ENCODE peak calls at places on chromosome 1, in six cellular contexts. H, G, C, J, N and E are unnamed samples.

GRCh38 chr1:66436378-66437135 is 97.4 kb upstream of the SGIP1 start:
- DNase-seq in H (peak), G (no peak), C (no peak), J (no peak), N (no peak), E (no peak)

GRCh38 chr1:78619446-78619802 is 824 bp upstream of the IFI44L start:
- DNase-seq in H (no peak), G (no peak), C (no peak), J (peak), N (no peak), E (no peak)

GRCh38 chr1:152940614-152941013 is 6.4 kb upstream of the SPRR5 start:
- DNase-seq in H (no peak), G (no peak), C (no peak), J (no peak), N (no peak), E (no peak)

GRCh38 chr1:24862775-24863483 is 67.1 kb downstream of the RUNX3 start:
- DNase-seq in H (no peak), G (no peak), C (no peak), J (no peak), N (no peak), E (no peak)

GRCh38 chr1:7572654-7573152 is 198.4 kb upstream of the VAMP3 start:
- DNase-seq in H (no peak), G (no peak), C (no peak), J (no peak), N (no peak), E (no peak)

GRCh38 chr1:33420870-33421775 is 9.8 kb downstream of the PHC2 start:
- DNase-seq in H (no peak), G (no peak), C (no peak), J (no peak), N (no peak), E (no peak)

GRCh38 chr1:47191940-47192457 is 2.2 kb upstream of the PDZK1IP1 start:
- DNase-seq in H (no peak), G (no peak), C (no peak), J (no peak), N (no peak), E (no peak)

GRCh38 chr1:94522304-94522703 is 19.3 kb downstream of the F3 start:
- DNase-seq in H (no peak), G (peak), C (no peak), J (no peak), N (no peak), E (peak)

GRCh38 chr1:21311016-21311415 is 20.8 kb upstream of the ECE1 start:
- DNase-seq in H (no peak), G (no peak), C (peak), J (peak), N (no peak), E (no peak)

GRCh38 chr1:50265790-50266314 is 157.1 kb downstream of the ELAVL4 start:
- DNase-seq in H (no peak), G (no peak), C (no peak), J (no peak), N (no peak), E (no peak)

GRCh38 chr1:59204001-59204400 is 92.9 kb upstream of the FGGY start:
- DNase-seq in H (no peak), G (no peak), C (no peak), J (peak), N (peak), E (no peak)

GRCh38 chr1:29703596-29703995 is 467.3 kb downstream of the PTPRU start:
- DNase-seq in H (no peak), G (peak), C (no peak), J (no peak), N (no peak), E (peak)

GRCh38 chr1:243341074-243341473 is 85.2 kb downstream of the SDCCAG8 start:
- DNase-seq in H (no peak), G (no peak), C (no peak), J (no peak), N (no peak), E (no peak)

GRCh38 chr1:31382379-31382989 is 9.6 kb upstream of the FABP3 start:
- DNase-seq in H (no peak), G (peak), C (no peak), J (no peak), N (peak), E (no peak)

GRCh38 chr1:21781971-21782867 is 730 bp downstream of the USP48 start:
- DNase-seq in H (peak), G (no peak), C (peak), J (peak), N (peak), E (peak)

GRCh38 chr1:14345925-14346550 is 252.4 kb upstream of the KAZN start:
- DNase-seq in H (no peak), G (no peak), C (no peak), J (no peak), N (no peak), E (no peak)

GRCh38 chr1:211697356-211697755 is 21.9 kb upstream of the NEK2 start:
- DNase-seq in H (no peak), G (peak), C (no peak), J (no peak), N (no peak), E (no peak)